ENCODE peak calls at places on chromosome 7, in seven cellular contexts. D is HCT116, G is stomach, A is Panc1, J is prostate gland, U is endothelial cell of umbilical vein, E is HepG2. Z is an unnamed sample.

GRCh38 chr7:51471199-51472016 is 154.8 kb upstream of the COBL start:
- DNase-seq in A (no peak), D (no peak), U (no peak), G (no peak), J (no peak), E (no peak), Z (no peak)

GRCh38 chr7:91351374-91351773 is 87.1 kb downstream of the FZD1 start:
- DNase-seq in U (peak), G (no peak), J (no peak), D (no peak), A (no peak), E (peak), Z (no peak)

GRCh38 chr7:101998029-101998903 is 180.8 kb downstream of the CUX1 start:
- DNase-seq in E (no peak), J (no peak), G (no peak), U (no peak), D (no peak), A (no peak), Z (no peak)

GRCh38 chr7:130292682-130293257 is at the start of gene CPA4:
- DNase-seq in G (no peak), A (peak), D (peak), J (no peak), E (no peak), U (peak), Z (no peak)

GRCh38 chr7:99083068-99083651 is 60.7 kb downstream of the SMURF1 start:
- DNase-seq in E (no peak), G (no peak), J (no peak), U (no peak), A (no peak), D (no peak), Z (peak)

GRCh38 chr7:436367-437128 is 83.1 kb downstream of the PDGFA start:
- DNase-seq in J (no peak), E (no peak), D (no peak), G (no peak), A (no peak), U (no peak), Z (no peak)

GRCh38 chr7:158683541-158683940 is 21.1 kb downstream of the NCAPG2 start:
- DNase-seq in D (no peak), G (no peak), A (no peak), U (peak), J (no peak), E (peak), Z (no peak)

GRCh38 chr7:15508258-15508657 is 53.6 kb downstream of the AGMO start:
- DNase-seq in U (peak), J (no peak), D (no peak), E (no peak), G (no peak), A (no peak), Z (no peak)

GRCh38 chr7:133344275-133344674 is 91.4 kb downstream of the EXOC4 start:
- DNase-seq in D (no peak), G (no peak), A (no peak), U (peak), E (no peak), J (no peak), Z (no peak)

GRCh38 chr7:26153823-26154783 is 2.1 kb downstream of the NFE2L3 start:
- DNase-seq in A (no peak), J (no peak), D (no peak), E (no peak), U (peak), G (peak), Z (no peak)

GRCh38 chr7:6637544-6638229 is 569 bp downstream of the ZNF316 start:
- DNase-seq in A (no peak), U (peak), D (no peak), E (peak), G (no peak), J (no peak), Z (no peak)

GRCh38 chr7:155193716-155194115 is 104.0 kb upstream of the INSIG1 start:
- DNase-seq in E (no peak), A (no peak), J (no peak), U (no peak), G (no peak), D (no peak), Z (no peak)

GRCh38 chr7:42014625-42015412 is 222.2 kb downstream of the GLI3 start:
- DNase-seq in E (peak), U (peak), A (no peak), J (peak), G (peak), D (peak), Z (peak)

GRCh38 chr7:105304040-105304895 is 84.5 kb downstream of the SRPK2 start:
- DNase-seq in G (no peak), E (peak), J (peak), A (peak), D (peak), U (no peak), Z (no peak)

GRCh38 chr7:70571403-70571911 is 560.5 kb upstream of the GALNT17 start:
- DNase-seq in D (no peak), E (peak), U (no peak), A (peak), G (peak), J (no peak), Z (no peak)

GRCh38 chr7:128703605-128704004 is 31.5 kb downstream of the GARIN1A start:
- DNase-seq in U (no peak), A (no peak), E (no peak), G (no peak), D (no peak), J (no peak), Z (no peak)

GRCh38 chr7:143223784-143224183 is 1.9 kb downstream of the TAS2R40 start:
- DNase-seq in J (peak), A (no peak), D (no peak), U (no peak), E (no peak), G (no peak), Z (no peak)
- H3K27ac ChIP-seq in J (no peak), A (no peak), D (no peak), U (no peak), E (no peak), G (peak), Z (no peak)

GRCh38 chr7:100353685-100354330 is 4.1 kb upstream of the PILRB start:
- DNase-seq in G (no peak), D (no peak), A (no peak), E (no peak), U (no peak), J (no peak), Z (no peak)
- TF ChIP-seq POLR2AphosphoS5 in G (no peak), D (no peak), A (no peak), E (no peak), U (no peak), J (no peak), Z (no peak)

DNA sequence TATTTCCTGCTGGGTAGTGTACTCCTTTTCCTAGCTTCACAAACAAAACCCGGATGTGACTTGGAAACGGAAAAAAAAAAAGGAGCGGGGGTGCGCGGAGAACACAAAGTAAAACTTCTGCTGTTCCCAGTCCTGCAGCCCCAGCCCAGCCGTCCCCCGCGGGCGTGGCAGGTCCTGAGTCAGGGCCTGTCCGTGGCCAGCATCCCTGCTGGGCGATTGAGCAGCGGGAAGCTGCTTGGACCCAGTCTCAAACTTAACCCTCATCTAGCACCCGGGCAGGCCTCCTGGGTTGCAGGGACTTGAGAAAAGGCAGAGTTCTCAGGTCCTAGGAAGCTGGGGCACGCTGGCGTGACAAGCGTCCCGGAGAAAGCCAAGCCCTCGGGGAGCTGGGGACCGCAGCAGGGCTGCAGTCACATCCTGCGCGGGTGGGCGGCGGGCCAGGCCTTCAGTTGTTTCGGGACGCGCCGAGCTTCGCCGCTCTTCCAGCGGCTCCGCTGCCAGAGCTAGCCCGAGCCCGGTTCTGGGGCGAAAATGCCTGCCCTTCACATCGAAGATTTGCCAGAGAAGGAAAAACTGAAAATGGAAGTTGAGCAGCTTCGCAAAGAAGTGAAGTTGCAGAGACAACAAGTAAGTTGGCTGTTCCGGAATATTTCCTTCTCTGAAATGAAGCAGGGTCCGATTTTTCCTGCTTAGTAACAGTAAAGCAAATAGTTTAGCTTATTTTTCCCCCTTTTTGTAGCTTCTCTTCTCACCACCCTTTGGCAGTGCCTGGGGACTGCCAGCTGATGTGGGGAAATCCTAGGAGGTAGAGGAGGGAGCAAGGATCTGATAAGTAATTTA is at the start of gene GNG11:
- DNase-seq in U (peak), E (no peak), D (no peak), G (peak), J (peak), A (no peak), Z (no peak)
- H3K27ac ChIP-seq in U (peak), E (no peak), D (no peak), G (peak), J (peak), A (peak), Z (peak)

DNA sequence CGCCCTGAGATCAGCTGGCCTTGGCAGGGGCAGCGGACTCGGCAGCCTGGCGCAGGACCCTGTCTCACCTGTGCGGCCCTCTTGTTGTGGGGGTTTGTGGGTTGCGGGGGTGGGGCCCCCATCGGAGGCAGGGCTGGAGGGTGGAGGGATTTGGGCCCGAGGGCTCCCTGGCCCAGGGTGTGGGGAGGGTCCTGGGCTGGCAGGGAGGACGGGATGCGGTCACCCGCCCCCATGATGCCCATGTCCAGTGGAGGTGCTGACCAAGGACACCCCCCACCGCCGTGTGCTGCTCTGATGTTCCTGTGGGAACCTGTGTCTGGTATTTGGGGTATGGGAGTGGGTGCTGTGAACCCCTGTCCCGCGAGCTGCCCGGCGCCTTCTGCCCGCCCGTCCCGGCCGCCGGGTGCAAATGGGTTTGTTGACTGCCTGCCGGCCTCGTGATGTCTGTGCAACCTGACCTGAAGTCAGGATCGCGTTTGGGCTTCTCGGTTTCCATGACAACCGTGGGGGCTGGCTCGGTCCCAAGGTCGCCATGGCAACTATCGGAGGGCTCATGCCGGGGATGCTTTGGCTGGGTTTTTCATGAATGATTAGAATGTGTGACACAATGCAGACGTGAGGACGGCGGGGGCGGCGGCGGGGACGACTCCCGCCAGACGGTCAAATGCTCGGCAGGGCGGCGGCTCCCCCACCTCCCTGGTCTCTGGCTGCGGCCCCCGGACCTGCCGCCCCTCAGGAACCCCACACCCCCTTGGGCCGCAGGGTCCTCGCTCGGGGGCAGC is 7.3 kb downstream of the MAFK start:
- DNase-seq in G (peak), A (no peak), U (peak), J (no peak), D (no peak), E (no peak), Z (no peak)
- TF ChIP-seq POLR2AphosphoS5 in G (peak), A (no peak), U (peak), J (no peak), D (no peak), E (no peak), Z (no peak)

GRCh38 chr7:30918676-30919075 is 7.0 kb downstream of the AQP1 start:
- DNase-seq in D (no peak), E (no peak), J (no peak), A (no peak), U (no peak), G (no peak), Z (no peak)
- H3K27ac ChIP-seq in D (no peak), E (no peak), J (no peak), A (no peak), U (no peak), G (peak), Z (no peak)

DNA sequence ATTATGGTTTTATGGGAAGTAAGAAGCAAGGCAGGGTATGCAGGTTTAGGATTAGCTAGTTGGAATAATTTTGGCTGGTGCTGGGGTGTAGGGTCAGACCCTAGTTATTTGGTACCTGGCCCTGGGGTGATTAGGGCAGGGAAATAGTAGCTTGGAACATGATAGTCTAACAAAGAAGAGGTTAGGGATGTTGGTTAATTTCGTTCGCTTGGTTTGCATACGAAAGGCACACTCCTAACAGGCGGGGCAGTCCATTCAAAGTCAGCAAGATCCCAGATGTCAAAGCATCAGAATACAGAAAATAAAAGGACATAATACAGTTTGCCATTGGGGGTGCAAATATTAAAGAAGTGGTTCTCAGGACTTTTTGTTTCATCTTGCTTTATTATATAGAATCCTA is 55.7 kb upstream of the ITPRID1 start:
- DNase-seq in D (no peak), U (no peak), A (no peak), J (no peak), E (no peak), G (no peak), Z (no peak)
- TF ChIP-seq POLR2AphosphoS5 in D (no peak), U (no peak), A (no peak), J (no peak), E (no peak), G (no peak), Z (no peak)

DNA sequence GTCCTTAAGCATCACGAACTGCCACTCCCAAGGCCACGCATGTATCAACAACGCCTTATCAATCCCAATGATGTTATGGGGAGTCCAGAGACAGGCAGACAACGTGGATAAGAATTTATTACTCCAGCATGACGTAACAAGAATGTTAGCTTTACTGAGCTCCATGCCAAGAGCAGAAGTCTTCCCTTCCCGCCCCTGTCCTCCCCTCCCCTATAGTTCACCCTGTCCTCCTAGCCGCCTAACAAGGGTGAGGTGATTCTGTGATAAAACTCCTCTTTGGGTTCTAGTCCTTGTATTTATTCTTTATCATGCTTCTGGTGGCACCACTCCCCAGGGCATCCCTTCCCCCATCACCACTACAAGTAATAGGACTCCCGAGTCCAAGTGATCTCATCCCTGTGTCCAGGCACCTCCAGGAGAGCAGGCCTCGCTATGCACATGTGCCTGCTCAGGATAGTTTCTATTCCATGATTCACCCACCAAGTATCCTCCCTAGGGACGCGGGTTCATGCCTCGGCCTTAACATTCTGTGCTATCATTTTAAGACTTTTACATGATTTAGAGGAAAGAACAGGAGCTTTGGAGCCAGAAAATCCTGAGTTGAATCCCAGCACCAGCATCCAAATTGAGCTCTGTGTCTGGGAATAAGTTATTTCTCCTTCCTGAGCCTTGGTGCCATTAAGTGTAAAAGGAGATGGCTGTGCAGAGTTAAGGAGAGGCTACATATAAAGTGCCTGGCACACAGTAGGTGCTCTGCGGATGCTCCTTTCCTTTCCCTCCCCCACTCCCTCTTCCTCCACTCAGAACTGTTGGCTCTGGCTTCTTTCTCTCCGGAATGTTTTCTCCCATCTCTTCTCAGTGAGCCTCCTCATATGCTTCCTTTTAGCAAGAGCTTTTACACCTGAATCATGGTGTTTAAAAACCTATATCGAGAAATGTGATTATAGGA is 15.3 kb downstream of the GSDME start:
- DNase-seq in U (no peak), D (no peak), E (no peak), G (no peak), A (no peak), J (no peak), Z (no peak)
- H3K27ac ChIP-seq in U (no peak), D (no peak), E (no peak), G (no peak), A (no peak), J (no peak), Z (no peak)

Z was measured in SK-N-MC.